ENCODE peak calls at places on chromosomes 3 and 15, in eight cellular contexts. S is left ventricle myocardium inferior; H is ovary; W is CD8-positive, alpha-beta T cell; M is HFF-Myc; Y is astrocyte; P is lung; U is neural crest cell. F is an unnamed sample.

GRCh38 chr15:29821416-29822099 is 710 bp downstream of the TJP1 start:
- DNase-seq in H (peak), P (peak), U (peak), W (peak), Y (peak), M (no peak), S (peak), F (no peak)

GRCh38 chr3:111809196-111809595 is 49.9 kb upstream of the PHLDB2 start:
- DNase-seq in U (no peak), P (no peak), H (no peak), W (no peak), Y (peak), M (no peak), S (no peak), F (no peak)

GRCh38 chr15:63939531-63940130 is 105.9 kb upstream of the HERC1 start:
- DNase-seq in U (no peak), P (no peak), M (peak), W (no peak), S (peak), H (peak), Y (peak), F (no peak)

GRCh38 chr15:93987068-93987467 is 244.3 kb upstream of the MCTP2 start:
- DNase-seq in U (no peak), M (no peak), S (no peak), W (peak), Y (no peak), H (no peak), P (no peak), F (no peak)

GRCh38 chr3:99678023-99678422 is 39.6 kb downstream of the COL8A1 start:
- DNase-seq in U (no peak), M (peak), Y (peak), S (no peak), W (no peak), H (peak), P (no peak), F (no peak)

GRCh38 chr3:194632211-194632982 is 822 bp downstream of the TMEM44 start:
- DNase-seq in H (peak), W (no peak), S (peak), P (no peak), Y (no peak), U (no peak), M (no peak), F (no peak)

GRCh38 chr3:18424862-18425640 is at the start of gene SATB1:
- DNase-seq in S (peak), W (peak), Y (peak), H (peak), M (peak), P (peak), U (peak), F (peak)

GRCh38 chr15:39285663-39286062 is 295.2 kb upstream of the THBS1 start:
- DNase-seq in S (no peak), Y (no peak), W (no peak), M (no peak), U (no peak), H (no peak), P (no peak), F (no peak)

GRCh38 chr3:53161345-53161819 is 373 bp downstream of the PRKCD start:
- DNase-seq in U (no peak), P (no peak), H (peak), M (no peak), Y (no peak), S (peak), W (no peak), F (peak)

GRCh38 chr3:187197255-187197654 is at the start of gene RTP1:
- DNase-seq in H (no peak), U (no peak), M (no peak), Y (no peak), S (no peak), W (no peak), P (no peak), F (no peak)

GRCh38 chr15:77630956-77631789 is 1.5 kb downstream of the LINGO1 start:
- DNase-seq in W (no peak), H (no peak), U (peak), Y (no peak), P (no peak), M (no peak), S (no peak), F (no peak)

GRCh38 chr15:88708256-88709054 is 69.6 kb downstream of the ISG20 start:
- DNase-seq in S (no peak), P (no peak), W (no peak), Y (no peak), M (peak), H (no peak), U (no peak), F (no peak)

GRCh38 chr3:52834871-52835501 is at the start of gene MUSTN1:
- DNase-seq in Y (no peak), M (no peak), H (peak), U (peak), P (no peak), W (no peak), S (peak), F (no peak)

GRCh38 chr3:15637131-15637951 is 35.8 kb downstream of the BTD start:
- DNase-seq in U (no peak), S (no peak), Y (peak), P (no peak), H (no peak), M (no peak), W (no peak), F (no peak)

GRCh38 chr3:186021673-186022362 is 84.0 kb upstream of the TRA2B start:
- DNase-seq in U (no peak), S (no peak), Y (peak), M (peak), P (no peak), W (no peak), H (no peak), F (no peak)

GRCh38 chr3:121430816-121431215 is 115.0 kb downstream of the POLQ start:
- DNase-seq in S (no peak), H (no peak), P (no peak), U (no peak), M (no peak), Y (no peak), W (no peak), F (no peak)

GRCh38 chr15:99212401-99212800 is 37.0 kb downstream of the TTC23 start:
- DNase-seq in U (no peak), H (no peak), W (no peak), M (no peak), S (no peak), P (no peak), Y (peak), F (no peak)

GRCh38 chr15:83305696-83306291 is 21.3 kb upstream of the BNC1 start:
- DNase-seq in W (no peak), M (no peak), Y (peak), S (no peak), U (no peak), H (no peak), P (peak), F (no peak)

DNA sequence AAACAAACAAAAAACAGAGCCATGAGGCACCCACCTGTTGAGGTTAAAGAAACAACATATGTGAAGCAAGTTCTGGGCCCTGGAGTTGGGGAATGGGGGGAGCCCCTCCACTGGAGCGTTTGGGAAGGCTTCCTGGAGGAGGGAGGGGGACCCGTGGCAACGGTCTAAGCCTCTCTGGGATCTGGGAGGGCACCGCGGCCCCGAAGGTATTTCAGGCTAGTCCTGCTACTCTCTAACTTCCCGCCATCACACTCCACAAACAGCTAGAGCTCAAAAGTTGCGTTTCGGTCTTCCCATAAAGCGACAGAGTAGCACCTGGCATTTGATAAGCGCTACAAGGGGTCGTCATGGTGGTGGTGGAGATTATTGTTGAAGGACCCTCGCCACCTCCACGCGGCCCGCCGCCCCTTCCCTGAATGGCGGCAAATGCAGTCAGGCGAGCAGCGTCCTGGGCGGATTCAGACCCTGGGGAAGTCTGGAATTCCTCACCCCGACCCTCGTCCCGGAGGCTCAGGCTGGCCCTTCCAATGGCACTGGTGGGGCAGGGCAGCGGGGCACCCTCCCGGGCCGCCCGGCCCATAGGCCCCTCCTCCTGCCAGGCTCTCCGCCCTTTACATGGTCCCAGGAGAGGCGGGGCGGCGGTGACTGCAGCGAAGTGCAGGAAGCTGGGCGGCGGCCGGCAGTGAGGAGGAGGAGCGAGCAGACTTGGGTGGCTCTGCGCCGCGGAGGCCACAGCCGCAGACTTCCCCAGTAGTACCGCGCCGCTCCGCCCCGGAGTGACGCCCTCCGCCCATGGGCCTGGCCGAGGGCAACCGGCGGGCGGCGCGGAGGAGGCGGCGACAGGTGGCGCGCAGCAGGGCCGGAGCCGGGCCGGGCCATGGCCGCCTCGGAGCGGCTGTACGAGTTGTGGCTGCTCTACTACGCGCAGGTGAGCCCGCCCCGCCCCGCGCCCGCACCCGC is at the start of gene NBEAL2:
- DNase-seq in M (peak), S (peak), Y (peak), H (peak), P (peak), W (peak), U (peak), F (peak)
- TF ChIP-seq CTCF in M (no peak), S (peak), Y (no peak), H (no peak), P (no peak), W (no peak), U (peak), F (peak)

DNA sequence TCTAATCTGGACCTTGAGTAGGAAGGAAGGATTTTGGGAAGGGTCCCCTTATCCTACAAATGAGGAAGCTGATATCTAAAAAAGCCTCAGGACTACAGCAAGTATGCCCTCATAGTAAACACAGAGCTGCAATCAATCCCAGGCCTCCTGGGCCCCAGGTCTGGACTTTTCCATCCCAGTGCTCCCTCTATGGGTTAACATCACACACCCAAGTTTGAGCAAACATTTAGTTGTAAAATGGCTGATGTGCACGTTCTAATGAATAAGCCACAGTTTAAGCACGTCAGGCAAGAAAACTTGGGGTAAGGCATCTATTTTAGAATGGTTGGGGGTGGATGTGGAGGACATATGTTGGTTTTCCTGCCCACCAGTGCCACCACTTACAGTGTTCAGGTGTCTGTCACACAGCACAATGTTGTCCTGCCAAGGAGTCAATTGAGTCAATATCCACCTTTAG is 44.3 kb upstream of the UBE2E1 start:
- DNase-seq in H (no peak), S (no peak), W (no peak), P (no peak), U (no peak), Y (no peak), M (no peak), F (peak)
- TF ChIP-seq CTCF in H (no peak), S (peak), W (no peak), P (no peak), U (peak), Y (peak), M (peak), F (peak)

GRCh38 chr3:148991219-148992026 is at the start of gene GYG1:
- DNase-seq in P (peak), Y (peak), W (peak), U (peak), H (peak), M (no peak), S (peak), F (peak)
- TF ChIP-seq CTCF in P (peak), Y (peak), W (peak), U (peak), H (no peak), M (peak), S (peak), F (peak)

GRCh38 chr3:135918600-135918999 is 46.9 kb upstream of the PPP2R3A start:
- DNase-seq in W (no peak), U (no peak), S (no peak), H (no peak), P (no peak), Y (peak), M (peak), F (no peak)
- TF ChIP-seq CTCF in W (no peak), U (peak), S (peak), H (no peak), P (no peak), Y (peak), M (peak), F (peak)

GRCh38 chr15:78909791-78910228 is 35.0 kb downstream of the CTSH start:
- DNase-seq in U (peak), Y (no peak), H (peak), P (no peak), S (no peak), M (no peak), W (no peak), F (peak)

GRCh38 chr15:78909160-78909695 is 35.6 kb downstream of the CTSH start:
- DNase-seq in U (no peak), Y (no peak), M (no peak), H (no peak), W (no peak), P (no peak), S (no peak), F (no peak)

GRCh38 chr15:78904599-78905358 is 32.1 kb downstream of the MORF4L1 start:
- DNase-seq in S (no peak), Y (no peak), M (no peak), P (no peak), H (no peak), W (no peak), U (no peak), F (no peak)

GRCh38 chr15:78906310-78906608 is 33.6 kb downstream of the MORF4L1 start:
- DNase-seq in U (no peak), M (no peak), S (no peak), Y (peak), W (no peak), P (peak), H (no peak), F (no peak)

GRCh38 chr15:78907577-78907976 is 34.9 kb downstream of the MORF4L1 start:
- DNase-seq in S (no peak), Y (no peak), W (no peak), P (no peak), U (no peak), M (no peak), H (no peak), F (no peak)
- TF ChIP-seq CTCF in S (peak), Y (peak), W (no peak), P (no peak), U (peak), M (peak), H (no peak), F (peak)